ENCODE peak calls at places on chromosomes 2 and 18, in ten cellular contexts. One of them, this sample, is unnamed.
A peak's percentile ranks its signal among the peaks of the same experiment; 100 is the strongest.

GRCh38 chr18:23883277-23883790 is 131.2 kb upstream of the TTC39C start:
- DNase-seq in AG04449: no peak
- DNase-seq in cardiac fibroblast: no peak
- DNase-seq in K562: no peak
- DNase-seq in hepatocyte: peak; percentile 35
- DNase-seq in Ammon's horn: no peak
- DNase-seq in stimulated activated CD8-positive, alpha-beta memory T cell treated with anti-CD3 and anti-CD28 coated beads, Interleukin-7, amount 100 ng/mL, for 4 hours: no peak
- DNase-seq in NCI-H1105 treated with DMSO at 0.1 percent for 48 hours: peak; percentile 83
- DNase-seq in NCI-H460: no peak
- DNase-seq in NK-92 treated with Interleukin-12 subunit alpha and Interleukin-12 subunit beta, amount 100 ng/mL, for 24 hours: no peak
- DNase-seq in this sample: no peak

GRCh38 chr18:45731706-45732105 is 7.7 kb downstream of the SLC14A1 start:
- DNase-seq in AG04449: no peak
- DNase-seq in cardiac fibroblast: no peak
- DNase-seq in K562: no peak
- DNase-seq in hepatocyte: no peak
- DNase-seq in Ammon's horn: no peak
- DNase-seq in stimulated activated CD8-positive, alpha-beta memory T cell treated with anti-CD3 and anti-CD28 coated beads, Interleukin-7, amount 100 ng/mL, for 4 hours: no peak
- DNase-seq in NCI-H1105 treated with DMSO at 0.1 percent for 48 hours: no peak
- DNase-seq in NCI-H460: no peak
- DNase-seq in NK-92 treated with Interleukin-12 subunit alpha and Interleukin-12 subunit beta, amount 100 ng/mL, for 24 hours: no peak
- DNase-seq in this sample: no peak

GRCh38 chr2:236273126-236273525 is 8.9 kb upstream of the ASB18 start:
- DNase-seq in AG04449: no peak
- DNase-seq in cardiac fibroblast: no peak
- DNase-seq in K562: no peak
- DNase-seq in hepatocyte: no peak
- DNase-seq in Ammon's horn: no peak
- DNase-seq in stimulated activated CD8-positive, alpha-beta memory T cell treated with anti-CD3 and anti-CD28 coated beads, Interleukin-7, amount 100 ng/mL, for 4 hours: no peak
- DNase-seq in NCI-H1105 treated with DMSO at 0.1 percent for 48 hours: no peak
- DNase-seq in NCI-H460: no peak
- DNase-seq in NK-92 treated with Interleukin-12 subunit alpha and Interleukin-12 subunit beta, amount 100 ng/mL, for 24 hours: no peak
- DNase-seq in this sample: no peak

GRCh38 chr2:96359310-96359709 is 23.7 kb downstream of the NCAPH start:
- DNase-seq in AG04449: no peak
- DNase-seq in cardiac fibroblast: no peak
- DNase-seq in K562: no peak
- DNase-seq in hepatocyte: no peak
- DNase-seq in Ammon's horn: peak; percentile 84
- DNase-seq in stimulated activated CD8-positive, alpha-beta memory T cell treated with anti-CD3 and anti-CD28 coated beads, Interleukin-7, amount 100 ng/mL, for 4 hours: peak; percentile 16
- DNase-seq in NCI-H1105 treated with DMSO at 0.1 percent for 48 hours: peak; percentile 8
- DNase-seq in NCI-H460: no peak
- DNase-seq in NK-92 treated with Interleukin-12 subunit alpha and Interleukin-12 subunit beta, amount 100 ng/mL, for 24 hours: no peak
- DNase-seq in this sample: no peak

GRCh38 chr18:63869374-63869773 is 18.1 kb upstream of the SERPINB2 start:
- DNase-seq in AG04449: peak; percentile 75
- DNase-seq in cardiac fibroblast: peak; percentile 70
- DNase-seq in K562: no peak
- DNase-seq in hepatocyte: no peak
- DNase-seq in Ammon's horn: no peak
- DNase-seq in stimulated activated CD8-positive, alpha-beta memory T cell treated with anti-CD3 and anti-CD28 coated beads, Interleukin-7, amount 100 ng/mL, for 4 hours: no peak
- DNase-seq in NCI-H1105 treated with DMSO at 0.1 percent for 48 hours: no peak
- DNase-seq in NCI-H460: no peak
- DNase-seq in NK-92 treated with Interleukin-12 subunit alpha and Interleukin-12 subunit beta, amount 100 ng/mL, for 24 hours: no peak
- DNase-seq in this sample: peak; percentile 95

GRCh38 chr18:36889316-36889715 is 60.4 kb downstream of the KIAA1328 start:
- DNase-seq in AG04449: no peak
- DNase-seq in cardiac fibroblast: no peak
- DNase-seq in K562: no peak
- DNase-seq in hepatocyte: peak; percentile 7
- DNase-seq in Ammon's horn: no peak
- DNase-seq in stimulated activated CD8-positive, alpha-beta memory T cell treated with anti-CD3 and anti-CD28 coated beads, Interleukin-7, amount 100 ng/mL, for 4 hours: no peak
- DNase-seq in NCI-H1105 treated with DMSO at 0.1 percent for 48 hours: no peak
- DNase-seq in NCI-H460: no peak
- DNase-seq in NK-92 treated with Interleukin-12 subunit alpha and Interleukin-12 subunit beta, amount 100 ng/mL, for 24 hours: no peak
- DNase-seq in this sample: no peak

GRCh38 chr2:238108423-238109201 is 8.5 kb downstream of the ESPNL start:
- DNase-seq in AG04449: no peak
- DNase-seq in cardiac fibroblast: no peak
- DNase-seq in K562: peak; percentile 33
- DNase-seq in hepatocyte: peak; percentile 3
- DNase-seq in Ammon's horn: no peak
- DNase-seq in stimulated activated CD8-positive, alpha-beta memory T cell treated with anti-CD3 and anti-CD28 coated beads, Interleukin-7, amount 100 ng/mL, for 4 hours: no peak
- DNase-seq in NCI-H1105 treated with DMSO at 0.1 percent for 48 hours: peak; percentile 38
- DNase-seq in NCI-H460: no peak
- DNase-seq in NK-92 treated with Interleukin-12 subunit alpha and Interleukin-12 subunit beta, amount 100 ng/mL, for 24 hours: no peak
- DNase-seq in this sample: no peak

GRCh38 chr18:8699126-8699525 is 6.2 kb upstream of the MTCL1 start:
- DNase-seq in AG04449: no peak
- DNase-seq in cardiac fibroblast: no peak
- DNase-seq in K562: no peak
- DNase-seq in hepatocyte: no peak
- DNase-seq in Ammon's horn: no peak
- DNase-seq in stimulated activated CD8-positive, alpha-beta memory T cell treated with anti-CD3 and anti-CD28 coated beads, Interleukin-7, amount 100 ng/mL, for 4 hours: no peak
- DNase-seq in NCI-H1105 treated with DMSO at 0.1 percent for 48 hours: no peak
- DNase-seq in NCI-H460: no peak
- DNase-seq in NK-92 treated with Interleukin-12 subunit alpha and Interleukin-12 subunit beta, amount 100 ng/mL, for 24 hours: no peak
- DNase-seq in this sample: no peak

GRCh38 chr18:76426738-76427305 is 68.2 kb downstream of the ZNF516 start:
- DNase-seq in AG04449: no peak
- DNase-seq in cardiac fibroblast: no peak
- DNase-seq in K562: peak; percentile 70
- DNase-seq in hepatocyte: peak; percentile 57
- DNase-seq in Ammon's horn: no peak
- DNase-seq in stimulated activated CD8-positive, alpha-beta memory T cell treated with anti-CD3 and anti-CD28 coated beads, Interleukin-7, amount 100 ng/mL, for 4 hours: no peak
- DNase-seq in NCI-H1105 treated with DMSO at 0.1 percent for 48 hours: no peak
- DNase-seq in NCI-H460: peak; percentile 4
- DNase-seq in NK-92 treated with Interleukin-12 subunit alpha and Interleukin-12 subunit beta, amount 100 ng/mL, for 24 hours: no peak
- DNase-seq in this sample: no peak

GRCh38 chr2:70029814-70030409 is 57.4 kb upstream of the PCBP1 start:
- DNase-seq in AG04449: no peak
- DNase-seq in cardiac fibroblast: peak; percentile 89
- DNase-seq in K562: peak; percentile 85
- DNase-seq in hepatocyte: peak; percentile 78
- DNase-seq in Ammon's horn: peak; percentile 61
- DNase-seq in stimulated activated CD8-positive, alpha-beta memory T cell treated with anti-CD3 and anti-CD28 coated beads, Interleukin-7, amount 100 ng/mL, for 4 hours: no peak
- DNase-seq in NCI-H1105 treated with DMSO at 0.1 percent for 48 hours: no peak
- DNase-seq in NCI-H460: no peak
- DNase-seq in NK-92 treated with Interleukin-12 subunit alpha and Interleukin-12 subunit beta, amount 100 ng/mL, for 24 hours: no peak
- DNase-seq in this sample: peak; percentile 80

GRCh38 chr2:1681017-1681318 is 63.3 kb downstream of the PXDN start:
- DNase-seq in AG04449: no peak
- DNase-seq in cardiac fibroblast: no peak
- DNase-seq in K562: no peak
- DNase-seq in hepatocyte: no peak
- DNase-seq in Ammon's horn: no peak
- DNase-seq in stimulated activated CD8-positive, alpha-beta memory T cell treated with anti-CD3 and anti-CD28 coated beads, Interleukin-7, amount 100 ng/mL, for 4 hours: no peak
- DNase-seq in NCI-H1105 treated with DMSO at 0.1 percent for 48 hours: no peak
- DNase-seq in NCI-H460: no peak
- DNase-seq in NK-92 treated with Interleukin-12 subunit alpha and Interleukin-12 subunit beta, amount 100 ng/mL, for 24 hours: no peak
- DNase-seq in this sample: no peak

GRCh38 chr2:20205915-20206524 is 18.9 kb downstream of the SDC1 start:
- DNase-seq in AG04449: no peak
- DNase-seq in cardiac fibroblast: no peak
- DNase-seq in K562: no peak
- DNase-seq in hepatocyte: no peak
- DNase-seq in Ammon's horn: no peak
- DNase-seq in stimulated activated CD8-positive, alpha-beta memory T cell treated with anti-CD3 and anti-CD28 coated beads, Interleukin-7, amount 100 ng/mL, for 4 hours: no peak
- DNase-seq in NCI-H1105 treated with DMSO at 0.1 percent for 48 hours: no peak
- DNase-seq in NCI-H460: no peak
- DNase-seq in NK-92 treated with Interleukin-12 subunit alpha and Interleukin-12 subunit beta, amount 100 ng/mL, for 24 hours: no peak
- DNase-seq in this sample: no peak

GRCh38 chr2:26477911-26478253 is at the start of gene OTOF:
- DNase-seq in AG04449: peak; percentile 33
- DNase-seq in cardiac fibroblast: peak; percentile 83
- DNase-seq in K562: no peak
- DNase-seq in hepatocyte: peak; percentile 59
- DNase-seq in Ammon's horn: peak; percentile 16
- DNase-seq in stimulated activated CD8-positive, alpha-beta memory T cell treated with anti-CD3 and anti-CD28 coated beads, Interleukin-7, amount 100 ng/mL, for 4 hours: no peak
- DNase-seq in NCI-H1105 treated with DMSO at 0.1 percent for 48 hours: no peak
- DNase-seq in NCI-H460: no peak
- DNase-seq in NK-92 treated with Interleukin-12 subunit alpha and Interleukin-12 subunit beta, amount 100 ng/mL, for 24 hours: no peak
- DNase-seq in this sample: peak; percentile 56

GRCh38 chr18:55237665-55238064 is 278.4 kb upstream of the CCDC68 start:
- DNase-seq in AG04449: no peak
- DNase-seq in cardiac fibroblast: no peak
- DNase-seq in K562: no peak
- DNase-seq in hepatocyte: no peak
- DNase-seq in Ammon's horn: peak; percentile 42
- DNase-seq in stimulated activated CD8-positive, alpha-beta memory T cell treated with anti-CD3 and anti-CD28 coated beads, Interleukin-7, amount 100 ng/mL, for 4 hours: no peak
- DNase-seq in NCI-H1105 treated with DMSO at 0.1 percent for 48 hours: no peak
- DNase-seq in NCI-H460: no peak
- DNase-seq in NK-92 treated with Interleukin-12 subunit alpha and Interleukin-12 subunit beta, amount 100 ng/mL, for 24 hours: no peak
- DNase-seq in this sample: no peak

GRCh38 chr18:10047237-10047636 is 133.4 kb downstream of the VAPA start:
- DNase-seq in AG04449: no peak
- DNase-seq in cardiac fibroblast: no peak
- DNase-seq in K562: no peak
- DNase-seq in hepatocyte: no peak
- DNase-seq in Ammon's horn: no peak
- DNase-seq in stimulated activated CD8-positive, alpha-beta memory T cell treated with anti-CD3 and anti-CD28 coated beads, Interleukin-7, amount 100 ng/mL, for 4 hours: no peak
- DNase-seq in NCI-H1105 treated with DMSO at 0.1 percent for 48 hours: no peak
- DNase-seq in NCI-H460: no peak
- DNase-seq in NK-92 treated with Interleukin-12 subunit alpha and Interleukin-12 subunit beta, amount 100 ng/mL, for 24 hours: no peak
- DNase-seq in this sample: no peak

GRCh38 chr2:133324150-133324561 is 244.1 kb downstream of the NCKAP5 start:
- DNase-seq in AG04449: peak; percentile 95
- DNase-seq in cardiac fibroblast: peak; percentile 26
- DNase-seq in K562: no peak
- DNase-seq in hepatocyte: no peak
- DNase-seq in Ammon's horn: no peak
- DNase-seq in stimulated activated CD8-positive, alpha-beta memory T cell treated with anti-CD3 and anti-CD28 coated beads, Interleukin-7, amount 100 ng/mL, for 4 hours: no peak
- DNase-seq in NCI-H1105 treated with DMSO at 0.1 percent for 48 hours: no peak
- DNase-seq in NCI-H460: peak; percentile 40
- DNase-seq in NK-92 treated with Interleukin-12 subunit alpha and Interleukin-12 subunit beta, amount 100 ng/mL, for 24 hours: no peak
- DNase-seq in this sample: peak; percentile 89

GRCh38 chr18:70634576-70635147 is 345.8 kb downstream of the SOCS6 start:
- DNase-seq in AG04449: no peak
- DNase-seq in cardiac fibroblast: no peak
- DNase-seq in K562: no peak
- DNase-seq in hepatocyte: no peak
- DNase-seq in Ammon's horn: no peak
- DNase-seq in stimulated activated CD8-positive, alpha-beta memory T cell treated with anti-CD3 and anti-CD28 coated beads, Interleukin-7, amount 100 ng/mL, for 4 hours: no peak
- DNase-seq in NCI-H1105 treated with DMSO at 0.1 percent for 48 hours: no peak
- DNase-seq in NCI-H460: no peak
- DNase-seq in NK-92 treated with Interleukin-12 subunit alpha and Interleukin-12 subunit beta, amount 100 ng/mL, for 24 hours: no peak
- DNase-seq in this sample: no peak

GRCh38 chr2:208311321-208311720 is 45.3 kb downstream of the PIKFYVE start:
- DNase-seq in AG04449: no peak
- DNase-seq in cardiac fibroblast: no peak
- DNase-seq in K562: no peak
- DNase-seq in hepatocyte: no peak
- DNase-seq in Ammon's horn: no peak
- DNase-seq in stimulated activated CD8-positive, alpha-beta memory T cell treated with anti-CD3 and anti-CD28 coated beads, Interleukin-7, amount 100 ng/mL, for 4 hours: no peak
- DNase-seq in NCI-H1105 treated with DMSO at 0.1 percent for 48 hours: no peak
- DNase-seq in NCI-H460: no peak
- DNase-seq in NK-92 treated with Interleukin-12 subunit alpha and Interleukin-12 subunit beta, amount 100 ng/mL, for 24 hours: no peak
- DNase-seq in this sample: no peak

GRCh38 chr2:35116151-35116550 is 1239.4 kb upstream of the CRIM1 start:
- DNase-seq in AG04449: no peak
- DNase-seq in cardiac fibroblast: no peak
- DNase-seq in K562: no peak
- DNase-seq in hepatocyte: no peak
- DNase-seq in Ammon's horn: no peak
- DNase-seq in stimulated activated CD8-positive, alpha-beta memory T cell treated with anti-CD3 and anti-CD28 coated beads, Interleukin-7, amount 100 ng/mL, for 4 hours: no peak
- DNase-seq in NCI-H1105 treated with DMSO at 0.1 percent for 48 hours: no peak
- DNase-seq in NCI-H460: no peak
- DNase-seq in NK-92 treated with Interleukin-12 subunit alpha and Interleukin-12 subunit beta, amount 100 ng/mL, for 24 hours: no peak
- DNase-seq in this sample: no peak

GRCh38 chr2:120134263-120134662 is 88.9 kb downstream of the TMEM185B start:
- DNase-seq in AG04449: peak; percentile 71
- DNase-seq in cardiac fibroblast: peak; percentile 74
- DNase-seq in K562: no peak
- DNase-seq in hepatocyte: no peak
- DNase-seq in Ammon's horn: no peak
- DNase-seq in stimulated activated CD8-positive, alpha-beta memory T cell treated with anti-CD3 and anti-CD28 coated beads, Interleukin-7, amount 100 ng/mL, for 4 hours: no peak
- DNase-seq in NCI-H1105 treated with DMSO at 0.1 percent for 48 hours: no peak
- DNase-seq in NCI-H460: no peak
- DNase-seq in NK-92 treated with Interleukin-12 subunit alpha and Interleukin-12 subunit beta, amount 100 ng/mL, for 24 hours: no peak
- DNase-seq in this sample: peak; percentile 53

GRCh38 chr2:8607591-8607990 is 74.3 kb upstream of the ID2 start:
- DNase-seq in AG04449: peak; percentile 69
- DNase-seq in cardiac fibroblast: peak; percentile 49
- DNase-seq in K562: no peak
- DNase-seq in hepatocyte: no peak
- DNase-seq in Ammon's horn: no peak
- DNase-seq in stimulated activated CD8-positive, alpha-beta memory T cell treated with anti-CD3 and anti-CD28 coated beads, Interleukin-7, amount 100 ng/mL, for 4 hours: no peak
- DNase-seq in NCI-H1105 treated with DMSO at 0.1 percent for 48 hours: no peak
- DNase-seq in NCI-H460: no peak
- DNase-seq in NK-92 treated with Interleukin-12 subunit alpha and Interleukin-12 subunit beta, amount 100 ng/mL, for 24 hours: no peak
- DNase-seq in this sample: peak; percentile 79

GRCh38 chr2:189566046-189566445 is 14.5 kb downstream of the SLC40A1 start:
- DNase-seq in AG04449: no peak
- DNase-seq in cardiac fibroblast: peak; percentile 74
- DNase-seq in K562: no peak
- DNase-seq in hepatocyte: no peak
- DNase-seq in Ammon's horn: no peak
- DNase-seq in stimulated activated CD8-positive, alpha-beta memory T cell treated with anti-CD3 and anti-CD28 coated beads, Interleukin-7, amount 100 ng/mL, for 4 hours: no peak
- DNase-seq in NCI-H1105 treated with DMSO at 0.1 percent for 48 hours: no peak
- DNase-seq in NCI-H460: no peak
- DNase-seq in NK-92 treated with Interleukin-12 subunit alpha and Interleukin-12 subunit beta, amount 100 ng/mL, for 24 hours: no peak
- DNase-seq in this sample: no peak

GRCh38 chr2:219488844-219489194 is 9.9 kb upstream of the GMPPA start:
- DNase-seq in AG04449: no peak
- DNase-seq in cardiac fibroblast: no peak
- DNase-seq in K562: no peak
- DNase-seq in hepatocyte: no peak
- DNase-seq in Ammon's horn: no peak
- DNase-seq in stimulated activated CD8-positive, alpha-beta memory T cell treated with anti-CD3 and anti-CD28 coated beads, Interleukin-7, amount 100 ng/mL, for 4 hours: no peak
- DNase-seq in NCI-H1105 treated with DMSO at 0.1 percent for 48 hours: no peak
- DNase-seq in NCI-H460: no peak
- DNase-seq in NK-92 treated with Interleukin-12 subunit alpha and Interleukin-12 subunit beta, amount 100 ng/mL, for 24 hours: no peak
- DNase-seq in this sample: no peak

GRCh38 chr2:56741601-56742102 is 557.9 kb downstream of the CCDC85A start:
- DNase-seq in AG04449: peak; percentile 86
- DNase-seq in cardiac fibroblast: peak; percentile 88
- DNase-seq in K562: no peak
- DNase-seq in hepatocyte: peak; percentile 72
- DNase-seq in Ammon's horn: peak; percentile 14
- DNase-seq in stimulated activated CD8-positive, alpha-beta memory T cell treated with anti-CD3 and anti-CD28 coated beads, Interleukin-7, amount 100 ng/mL, for 4 hours: no peak
- DNase-seq in NCI-H1105 treated with DMSO at 0.1 percent for 48 hours: no peak
- DNase-seq in NCI-H460: peak; percentile 83
- DNase-seq in NK-92 treated with Interleukin-12 subunit alpha and Interleukin-12 subunit beta, amount 100 ng/mL, for 24 hours: no peak
- DNase-seq in this sample: peak; percentile 91

GRCh38 chr2:49459314-49459993 is 305.1 kb upstream of the FSHR start:
- DNase-seq in AG04449: no peak
- DNase-seq in cardiac fibroblast: no peak
- DNase-seq in K562: no peak
- DNase-seq in hepatocyte: no peak
- DNase-seq in Ammon's horn: no peak
- DNase-seq in stimulated activated CD8-positive, alpha-beta memory T cell treated with anti-CD3 and anti-CD28 coated beads, Interleukin-7, amount 100 ng/mL, for 4 hours: no peak
- DNase-seq in NCI-H1105 treated with DMSO at 0.1 percent for 48 hours: no peak
- DNase-seq in NCI-H460: no peak
- DNase-seq in NK-92 treated with Interleukin-12 subunit alpha and Interleukin-12 subunit beta, amount 100 ng/mL, for 24 hours: no peak
- DNase-seq in this sample: no peak

GRCh38 chr2:230998882-230999281 is 3.0 kb downstream of the SPATA3 start:
- DNase-seq in AG04449: no peak
- DNase-seq in cardiac fibroblast: peak; percentile 10
- DNase-seq in K562: no peak
- DNase-seq in hepatocyte: no peak
- DNase-seq in Ammon's horn: no peak
- DNase-seq in stimulated activated CD8-positive, alpha-beta memory T cell treated with anti-CD3 and anti-CD28 coated beads, Interleukin-7, amount 100 ng/mL, for 4 hours: no peak
- DNase-seq in NCI-H1105 treated with DMSO at 0.1 percent for 48 hours: no peak
- DNase-seq in NCI-H460: no peak
- DNase-seq in NK-92 treated with Interleukin-12 subunit alpha and Interleukin-12 subunit beta, amount 100 ng/mL, for 24 hours: no peak
- DNase-seq in this sample: no peak

GRCh38 chr2:190674966-190675650 is 26.2 kb downstream of the NAB1 start:
- DNase-seq in AG04449: no peak
- DNase-seq in cardiac fibroblast: no peak
- DNase-seq in K562: no peak
- DNase-seq in hepatocyte: no peak
- DNase-seq in Ammon's horn: no peak
- DNase-seq in stimulated activated CD8-positive, alpha-beta memory T cell treated with anti-CD3 and anti-CD28 coated beads, Interleukin-7, amount 100 ng/mL, for 4 hours: no peak
- DNase-seq in NCI-H1105 treated with DMSO at 0.1 percent for 48 hours: no peak
- DNase-seq in NCI-H460: no peak
- DNase-seq in NK-92 treated with Interleukin-12 subunit alpha and Interleukin-12 subunit beta, amount 100 ng/mL, for 24 hours: no peak
- DNase-seq in this sample: no peak

This sample was measured in GM04503.